ENCODE peak calls at places on chromosomes 5 and 9, in seven cellular contexts. S, N, E, R, K, M and A are unnamed samples.
A peak's percentile ranks its signal among the peaks of the same experiment; 100 is the strongest.

GRCh38 chr5:106854941-106855340 is 815.8 kb downstream of the EFNA5 start:
- DNase-seq in S (no peak), N (no peak), E (no peak), R (no peak), K (no peak), M (no peak), A (no peak)

GRCh38 chr9:110745656-110746055 is 77.1 kb downstream of the MUSK start:
- DNase-seq in S (no peak), N (no peak), E (no peak), R (no peak), K (no peak), M (no peak), A (no peak)

GRCh38 chr9:108609895-108610253 is 245.9 kb downstream of the ACTL7B start:
- DNase-seq in S (no peak), N (no peak), E (no peak), R (no peak), K (no peak), M (no peak), A (no peak)

GRCh38 chr9:115117999-115118470 is at the start of gene TNC:
- DNase-seq in S (peak; percentile 36), N (no peak), E (no peak), R (no peak), K (peak; percentile 59), M (no peak), A (peak; percentile 51)

GRCh38 chr9:113624721-113625120 is 161.2 kb downstream of the RGS3 start:
- DNase-seq in S (peak; percentile 60), N (no peak), E (peak; percentile 42), R (no peak), K (peak; percentile 60), M (no peak), A (no peak)

GRCh38 chr9:88593537-88594185 is 58.7 kb downstream of the NXNL2 start:
- DNase-seq in S (no peak), N (peak; percentile 85), E (peak; percentile 44), R (no peak), K (peak; percentile 66), M (peak; percentile 43), A (peak; percentile 69)

GRCh38 chr5:67476995-67477394 is 280.4 kb upstream of the CD180 start:
- DNase-seq in S (no peak), N (no peak), E (no peak), R (no peak), K (no peak), M (no peak), A (no peak)

GRCh38 chr5:37208883-37209808 is 40.0 kb downstream of the CPLANE1 start:
- DNase-seq in S (peak; percentile 32), N (no peak), E (no peak), R (no peak), K (peak; percentile 54), M (no peak), A (peak; percentile 22)

GRCh38 chr9:128077847-128078503 is 9.9 kb downstream of the SLC25A25 start:
- DNase-seq in S (no peak), N (no peak), E (no peak), R (no peak), K (no peak), M (no peak), A (no peak)

GRCh38 chr9:113131689-113132151 is 19.1 kb upstream of the SLC31A2 start:
- DNase-seq in S (no peak), N (peak; percentile 55), E (no peak), R (no peak), K (no peak), M (no peak), A (no peak)

GRCh38 chr5:164663223-164663989 is 1158.0 kb downstream of the MAT2B start:
- DNase-seq in S (no peak), N (no peak), E (no peak), R (no peak), K (no peak), M (no peak), A (no peak)

GRCh38 chr5:144150996-144151395 is 19.5 kb downstream of the YIPF5 start:
- DNase-seq in S (no peak), N (no peak), E (peak; percentile 26), R (no peak), K (no peak), M (no peak), A (no peak)

GRCh38 chr9:121842612-121842978 is 191.2 kb downstream of the DAB2IP start:
- DNase-seq in S (no peak), N (no peak), E (peak; percentile 6), R (peak; percentile 42), K (no peak), M (no peak), A (no peak)

GRCh38 chr5:1846583-1846982 is 36.1 kb downstream of the IRX4 start:
- DNase-seq in S (no peak), N (no peak), E (no peak), R (no peak), K (no peak), M (no peak), A (no peak)

GRCh38 chr5:1847611-1848010 is 35.1 kb downstream of the IRX4 start:
- DNase-seq in S (no peak), N (no peak), E (no peak), R (no peak), K (no peak), M (no peak), A (no peak)

GRCh38 chr5:1847056-1847455 is 35.7 kb downstream of the IRX4 start:
- DNase-seq in S (no peak), N (no peak), E (no peak), R (no peak), K (no peak), M (no peak), A (no peak)

GRCh38 chr5:1844708-1845436 is 37.9 kb downstream of the IRX4 start:
- DNase-seq in S (no peak), N (no peak), E (no peak), R (no peak), K (no peak), M (no peak), A (no peak)

DNA sequence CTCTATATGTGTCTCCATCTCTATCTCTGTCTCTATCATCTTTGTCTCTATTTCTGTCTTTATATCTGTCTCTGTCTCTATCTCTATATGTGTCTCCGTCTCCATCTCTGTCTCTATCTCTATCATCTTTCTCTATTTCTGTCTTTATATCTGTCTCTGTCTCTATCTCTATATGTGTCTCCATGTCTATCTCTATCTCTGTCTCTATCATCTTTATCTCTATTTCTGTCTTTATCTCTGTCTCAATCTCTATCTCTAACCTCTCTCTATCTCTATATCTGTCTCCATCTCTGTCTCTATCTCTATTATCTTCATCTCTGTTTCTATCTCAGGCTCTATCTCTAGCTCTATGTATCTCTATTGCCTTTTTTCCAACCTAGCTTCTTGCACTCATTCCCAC is 37.0 kb downstream of the IRX4 start:
- DNase-seq in S (no peak), N (no peak), E (no peak), R (no peak), K (no peak), M (no peak), A (no peak)
- H3K27me3 ChIP-seq in S (peaks cover 32% of the 10 kb centered on the region), N (no peaks in the 10 kb centered on the region), E (peaks cover 29% of the 10 kb centered on the region), R (peaks cover 37% of the 10 kb centered on the region), K (peaks cover 25% of the 10 kb centered on the region), M (no peaks in the 10 kb centered on the region), A (no peaks in the 10 kb centered on the region)

GRCh38 chr5:1885777-1886633 is 3.3 kb upstream of the IRX4 start:
- DNase-seq in S (no peak), N (no peak), E (no peak), R (no peak), K (no peak), M (no peak), A (no peak)

GRCh38 chr5:1889321-1890065 is 6.8 kb upstream of the IRX4 start:
- DNase-seq in S (no peak), N (no peak), E (no peak), R (no peak), K (no peak), M (no peak), A (no peak)

GRCh38 chr5:1888541-1889251 is 6.0 kb upstream of the IRX4 start:
- DNase-seq in S (no peak), N (no peak), E (no peak), R (no peak), K (no peak), M (no peak), A (no peak)

GRCh38 chr5:1886634-1887399 is 4.1 kb upstream of the IRX4 start:
- DNase-seq in S (no peak), N (no peak), E (no peak), R (no peak), K (peak; percentile 49), M (no peak), A (no peak)

GRCh38 chr5:1887400-1888360 is 5.0 kb upstream of the IRX4 start:
- DNase-seq in S (no peak), N (no peak), E (no peak), R (no peak), K (no peak), M (no peak), A (no peak)
- H3K27me3 ChIP-seq in S (peaks cover 97% of the 10 kb centered on the region), N (no peaks in the 10 kb centered on the region), E (peaks cover 95% of the 10 kb centered on the region), R (peaks cover 75% of the 10 kb centered on the region), K (peaks cover 76% of the 10 kb centered on the region), M (no peaks in the 10 kb centered on the region), A (peaks cover 70% of the 10 kb centered on the region)

DNA sequence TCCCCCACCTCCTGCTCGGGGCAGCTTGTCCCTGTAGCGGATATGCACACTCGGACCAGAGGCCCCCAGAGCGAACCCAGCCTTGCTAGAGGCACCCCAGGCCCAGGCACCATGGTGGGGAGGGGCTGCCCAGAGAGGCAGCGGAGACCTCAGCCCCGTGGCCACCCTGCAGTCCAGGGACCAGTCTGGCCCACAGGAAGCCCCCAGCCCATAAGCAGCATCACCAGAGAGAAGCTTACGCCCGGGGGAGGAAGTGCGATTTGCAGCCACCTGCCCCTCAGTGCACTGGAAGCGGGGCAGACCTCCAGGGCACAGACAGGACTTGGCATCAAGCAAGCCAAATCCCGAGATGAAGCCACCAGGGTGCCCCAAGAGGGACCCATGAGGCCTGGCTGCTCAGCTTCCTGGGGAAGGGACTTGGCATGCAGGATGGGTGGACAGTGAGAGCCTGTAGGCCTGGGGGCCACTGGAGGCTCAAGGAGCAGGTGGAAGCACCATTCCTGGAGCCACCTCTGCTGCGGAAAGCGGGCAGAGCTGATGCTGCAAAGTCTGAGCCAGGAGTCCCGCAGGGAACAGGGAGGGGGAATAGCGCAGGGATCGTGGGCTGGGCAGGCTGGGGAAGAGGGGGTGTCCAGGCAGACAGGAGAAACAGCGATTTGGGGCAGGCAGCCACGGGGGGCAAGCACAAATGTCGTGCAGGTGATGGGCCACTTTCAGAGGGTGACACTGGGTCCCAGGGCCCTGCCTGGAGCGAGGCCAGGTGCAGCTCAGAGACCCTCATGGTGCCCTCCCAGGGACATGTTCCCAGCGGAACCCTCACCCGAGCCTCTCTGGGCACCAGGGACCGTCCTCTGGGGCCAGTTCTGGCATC is 3.4 kb downstream of the LRRC26 start:
- DNase-seq in S (no peak), N (no peak), E (no peak), R (no peak), K (no peak), M (no peak), A (no peak)
- H3K27me3 ChIP-seq in S (peaks cover 100% of the 10 kb centered on the region), N (no peaks in the 10 kb centered on the region), E (peaks cover 93% of the 10 kb centered on the region), R (peaks cover 98% of the 10 kb centered on the region), K (peaks cover 99% of the 10 kb centered on the region), M (peaks cover 11% of the 10 kb centered on the region), A (peaks cover 95% of the 10 kb centered on the region)

DNA sequence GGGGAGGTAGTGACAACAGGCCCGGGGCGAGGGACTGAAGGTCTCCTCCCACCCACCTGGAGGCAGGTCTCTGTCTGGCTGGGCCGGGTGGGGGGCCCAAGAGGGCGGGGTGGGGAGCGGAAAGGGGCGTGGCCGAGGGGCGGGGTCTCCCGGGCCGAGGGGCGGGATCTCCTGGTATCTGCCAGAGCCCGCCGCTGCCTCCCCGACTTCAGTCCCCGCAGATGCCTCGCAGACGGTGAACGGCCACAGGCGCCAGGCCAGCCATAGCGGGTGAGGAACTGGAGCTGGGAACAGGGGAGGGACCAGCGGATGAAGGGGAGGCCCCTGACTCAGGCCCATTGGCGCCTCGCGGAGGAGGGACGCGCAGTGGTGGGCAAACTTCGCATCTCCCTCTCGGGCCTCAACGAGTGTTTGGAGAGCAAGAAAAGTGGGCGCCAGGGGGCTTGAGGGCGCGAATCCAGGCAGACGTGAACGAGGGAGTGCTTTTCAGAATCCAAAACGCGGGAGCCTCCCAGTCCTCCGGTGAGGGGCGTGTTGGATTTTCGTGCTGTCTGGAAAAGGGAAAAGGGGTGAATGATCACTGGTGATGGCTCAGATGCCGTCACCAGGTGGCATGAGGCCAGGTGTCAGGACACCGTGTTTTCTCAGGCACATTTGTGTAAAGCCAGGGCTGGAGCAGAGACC is at the start of gene ADGRD2:
- DNase-seq in S (no peak), N (no peak), E (no peak), R (no peak), K (no peak), M (no peak), A (no peak)
- H3K27me3 ChIP-seq in S (peaks cover 74% of the 10 kb centered on the region), N (no peaks in the 10 kb centered on the region), E (peaks cover 17% of the 10 kb centered on the region), R (peaks cover 53% of the 10 kb centered on the region), K (peaks cover 48% of the 10 kb centered on the region), M (no peaks in the 10 kb centered on the region), A (peaks cover 10% of the 10 kb centered on the region)